ENCODE peak calls at places on chromosome 4, in five cellular contexts. One of them, this sample, is unnamed. For H3K9me3, the result is how much of the 10 kb centered on the place peaks cover.

GRCh38 chr4:2837110-2837903 is 6.3 kb upstream of the ADD1 start:
- DNase-seq in A549: no peak
- DNase-seq in testis: peak
- DNase-seq in PC-9: no peak
- DNase-seq in upper lobe of right lung: no peak
- DNase-seq in this sample: no peak

GRCh38 chr4:20253799-20254409 is 2.2 kb downstream of the SLIT2 start:
- DNase-seq in upper lobe of right lung: peak
- DNase-seq in A549: no peak
- DNase-seq in testis: peak
- DNase-seq in PC-9: no peak
- DNase-seq in this sample: peak

GRCh38 chr4:10106421-10107039 is 10.1 kb downstream of the WDR1 start:
- DNase-seq in testis: peak
- DNase-seq in PC-9: peak
- DNase-seq in A549: peak
- DNase-seq in upper lobe of right lung: no peak
- DNase-seq in this sample: peak

GRCh38 chr4:3797831-3798500 is 31.8 kb downstream of the ADRA2C start:
- DNase-seq in upper lobe of right lung: no peak
- DNase-seq in A549: no peak
- DNase-seq in PC-9: no peak
- DNase-seq in testis: no peak
- DNase-seq in this sample: no peak

GRCh38 chr4:113434247-113434587 is 327.3 kb downstream of the CAMK2D start:
- DNase-seq in upper lobe of right lung: no peak
- DNase-seq in PC-9: no peak
- DNase-seq in testis: no peak
- DNase-seq in A549: no peak
- DNase-seq in this sample: no peak

GRCh38 chr4:88759039-88759631 is 61.5 kb upstream of the NAP1L5 start:
- DNase-seq in A549: no peak
- DNase-seq in upper lobe of right lung: no peak
- DNase-seq in testis: peak
- DNase-seq in PC-9: no peak
- DNase-seq in this sample: no peak

GRCh38 chr4:44493924-44494323 is 45.3 kb upstream of the KCTD8 start:
- DNase-seq in testis: no peak
- DNase-seq in A549: peak
- DNase-seq in upper lobe of right lung: no peak
- DNase-seq in PC-9: no peak
- DNase-seq in this sample: no peak

GRCh38 chr4:140673729-140674128 is 82.5 kb downstream of the TBC1D9 start:
- DNase-seq in A549: no peak
- DNase-seq in PC-9: no peak
- DNase-seq in testis: no peak
- DNase-seq in upper lobe of right lung: no peak
- DNase-seq in this sample: no peak

GRCh38 chr4:2929469-2929868 is 33.7 kb downstream of the NOP14 start:
- DNase-seq in A549: no peak
- DNase-seq in upper lobe of right lung: peak
- DNase-seq in PC-9: no peak
- DNase-seq in testis: no peak
- DNase-seq in this sample: peak

GRCh38 chr4:1706358-1706757 is 5.8 kb downstream of the SLBP start:
- DNase-seq in PC-9: no peak
- DNase-seq in testis: no peak
- DNase-seq in A549: no peak
- DNase-seq in upper lobe of right lung: peak
- DNase-seq in this sample: no peak

GRCh38 chr4:52936729-52937128 is 74.6 kb downstream of the RASL11B start:
- DNase-seq in testis: no peak
- DNase-seq in PC-9: no peak
- DNase-seq in upper lobe of right lung: no peak
- DNase-seq in A549: no peak
- DNase-seq in this sample: no peak

GRCh38 chr4:16585053-16585452 is 313.4 kb downstream of the LDB2 start:
- DNase-seq in testis: no peak
- DNase-seq in PC-9: no peak
- DNase-seq in upper lobe of right lung: no peak
- DNase-seq in A549: no peak
- DNase-seq in this sample: no peak

GRCh38 chr4:99405433-99406115 is 29.6 kb downstream of the ADH7 start:
- DNase-seq in PC-9: peak
- DNase-seq in testis: peak
- DNase-seq in upper lobe of right lung: no peak
- DNase-seq in A549: peak
- DNase-seq in this sample: peak

GRCh38 chr4:121256346-121256745 is 92.2 kb upstream of the TNIP3 start:
- DNase-seq in upper lobe of right lung: no peak
- DNase-seq in testis: no peak
- DNase-seq in A549: no peak
- DNase-seq in PC-9: peak
- DNase-seq in this sample: no peak

GRCh38 chr4:65669008-65669971 is 999 bp downstream of the EPHA5 start:
- DNase-seq in testis: no peak
- DNase-seq in PC-9: no peak
- DNase-seq in upper lobe of right lung: peak
- DNase-seq in A549: no peak
- DNase-seq in this sample: no peak

GRCh38 chr4:155762351-155762750 is 3.5 kb downstream of the GUCY1B1 start:
- DNase-seq in A549: no peak
- DNase-seq in PC-9: no peak
- DNase-seq in upper lobe of right lung: no peak
- DNase-seq in testis: no peak
- DNase-seq in this sample: no peak

GRCh38 chr4:139054791-139055376 is 39.3 kb downstream of the NOCT start:
- DNase-seq in PC-9: peak
- DNase-seq in testis: no peak
- DNase-seq in upper lobe of right lung: no peak
- DNase-seq in A549: no peak
- DNase-seq in this sample: no peak

GRCh38 chr4:17817027-17817426 is 6.2 kb downstream of the NCAPG start:
- DNase-seq in upper lobe of right lung: no peak
- DNase-seq in testis: no peak
- DNase-seq in PC-9: peak
- DNase-seq in A549: peak
- DNase-seq in this sample: no peak

GRCh38 chr4:71456841-71457240 is 118.0 kb downstream of the SLC4A4 start:
- DNase-seq in upper lobe of right lung: no peak
- DNase-seq in testis: no peak
- DNase-seq in PC-9: no peak
- DNase-seq in A549: peak
- DNase-seq in this sample: peak

GRCh38 chr4:128468485-128468989 is 180.9 kb upstream of the PGRMC2 start:
- DNase-seq in testis: peak
- DNase-seq in upper lobe of right lung: no peak
- DNase-seq in A549: peak
- DNase-seq in PC-9: no peak
- DNase-seq in this sample: peak

GRCh38 chr4:159248383-159249178 is 145.7 kb downstream of the RAPGEF2 start:
- DNase-seq in A549: peak
- DNase-seq in upper lobe of right lung: no peak
- DNase-seq in PC-9: no peak
- DNase-seq in testis: no peak
- DNase-seq in this sample: no peak

DNA sequence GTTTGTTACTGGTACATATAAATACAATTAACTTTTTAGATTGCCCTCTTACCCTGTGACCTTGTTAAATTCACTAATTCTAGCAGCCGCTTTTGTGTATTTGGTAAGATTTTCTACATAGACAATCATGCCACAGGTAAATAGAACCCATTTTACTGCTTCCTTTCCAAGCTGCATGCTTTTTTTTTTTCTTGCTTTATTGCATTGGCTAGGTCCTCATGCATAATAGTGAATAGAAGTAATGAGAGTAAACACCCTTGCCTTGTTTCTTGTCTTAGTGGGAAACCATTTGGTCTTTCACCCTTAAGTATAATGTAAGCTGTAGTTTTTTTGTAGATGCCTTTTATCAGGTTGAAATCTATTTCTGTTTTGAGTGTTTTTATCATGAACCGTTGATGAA is 7.7 kb upstream of the TMEM271 start:
- DNase-seq in testis: no peak
- DNase-seq in upper lobe of right lung: no peak
- DNase-seq in A549: no peak
- DNase-seq in PC-9: no peak
- DNase-seq in this sample: no peak
- H3K9me3 ChIP-seq in testis: under half
- H3K9me3 ChIP-seq in upper lobe of right lung: under half
- H3K9me3 ChIP-seq in A549: under half
- H3K9me3 ChIP-seq in PC-9: under half
- H3K9me3 ChIP-seq in this sample: under half

GRCh38 chr4:98386-98785 is 25.9 kb upstream of the ZNF718 start:
- DNase-seq in A549: no peak
- DNase-seq in PC-9: no peak
- DNase-seq in upper lobe of right lung: no peak
- DNase-seq in testis: no peak
- DNase-seq in this sample: no peak
- H3K9me3 ChIP-seq in A549: under half
- H3K9me3 ChIP-seq in PC-9: under half
- H3K9me3 ChIP-seq in upper lobe of right lung: half or more
- H3K9me3 ChIP-seq in testis: under half
- H3K9me3 ChIP-seq in this sample: under half

GRCh38 chr4:95676190-95676589 is 127.4 kb upstream of the UNC5C start:
- DNase-seq in upper lobe of right lung: no peak
- DNase-seq in A549: no peak
- DNase-seq in testis: no peak
- DNase-seq in PC-9: no peak
- DNase-seq in this sample: no peak

GRCh38 chr4:95674451-95675095 is 125.8 kb upstream of the UNC5C start:
- DNase-seq in PC-9: no peak
- DNase-seq in upper lobe of right lung: no peak
- DNase-seq in testis: peak
- DNase-seq in A549: no peak
- DNase-seq in this sample: no peak

GRCh38 chr4:95672811-95673210 is 124.0 kb upstream of the UNC5C start:
- DNase-seq in A549: no peak
- DNase-seq in PC-9: no peak
- DNase-seq in upper lobe of right lung: no peak
- DNase-seq in testis: no peak
- DNase-seq in this sample: no peak

GRCh38 chr4:95675623-95676022 is 126.8 kb upstream of the UNC5C start:
- DNase-seq in testis: no peak
- DNase-seq in A549: no peak
- DNase-seq in upper lobe of right lung: no peak
- DNase-seq in PC-9: no peak
- DNase-seq in this sample: no peak
- H3K9me3 ChIP-seq in testis: under half
- H3K9me3 ChIP-seq in A549: under half
- H3K9me3 ChIP-seq in upper lobe of right lung: under half
- H3K9me3 ChIP-seq in PC-9: under half
- H3K9me3 ChIP-seq in this sample: under half

GRCh38 chr4:179307297-179308136 is 1865.3 kb upstream of the AGA start:
- DNase-seq in PC-9: no peak
- DNase-seq in A549: peak
- DNase-seq in upper lobe of right lung: no peak
- DNase-seq in testis: peak
- DNase-seq in this sample: no peak
- H3K9me3 ChIP-seq in PC-9: under half
- H3K9me3 ChIP-seq in A549: under half
- H3K9me3 ChIP-seq in upper lobe of right lung: under half
- H3K9me3 ChIP-seq in testis: under half
- H3K9me3 ChIP-seq in this sample: under half

This sample was measured in adrenal gland.